ENCODE peak calls at places on chromosome 18, in eight cellular contexts. I is fibroblast of the aortic adventitia; V is COR-L47; T is caudate nucleus; L is BJ; D is CD8-positive, alpha-beta T cell; P is colonic mucosa; Y is activated T-cell treated with anti-CD3 and anti-CD28 coated beads, Interleukin-2, amount 50 U/mL, for 1 hour. N is an unnamed sample.

GRCh38 chr18:80252136-80252535 is 4.8 kb upstream of the PARD6G start:
- DNase-seq in V (no peak), Y (no peak), T (no peak), D (peak), P (no peak), L (peak), I (peak), N (peak)

GRCh38 chr18:22613788-22614187 is 196.1 kb upstream of the CTAGE1 start:
- DNase-seq in Y (no peak), I (peak), D (no peak), T (no peak), V (no peak), L (no peak), P (no peak), N (peak)

GRCh38 chr18:12470382-12471090 is 62.8 kb downstream of the PRELID3A start:
- DNase-seq in Y (no peak), T (no peak), V (no peak), I (peak), D (no peak), L (no peak), P (no peak), N (peak)

GRCh38 chr18:35485852-35486251 is 11.9 kb downstream of the INO80C start:
- DNase-seq in L (no peak), I (no peak), D (no peak), P (no peak), T (no peak), V (no peak), Y (no peak), N (no peak)

GRCh38 chr18:13441731-13442130 is 223.2 kb downstream of the LDLRAD4 start:
- DNase-seq in L (no peak), D (no peak), P (no peak), Y (no peak), V (no peak), T (no peak), I (no peak), N (no peak)

GRCh38 chr18:76377359-76377756 is 117.7 kb downstream of the ZNF516 start:
- DNase-seq in T (no peak), P (no peak), Y (no peak), D (no peak), I (no peak), L (no peak), V (no peak), N (no peak)

GRCh38 chr18:57961411-57961810 is 82.6 kb upstream of the NEDD4L start:
- DNase-seq in Y (no peak), P (no peak), T (no peak), L (no peak), D (no peak), I (no peak), V (no peak), N (no peak)

GRCh38 chr18:72119082-72119481 is 425.1 kb downstream of the CBLN2 start:
- DNase-seq in V (no peak), P (no peak), D (no peak), I (no peak), Y (no peak), L (no peak), T (no peak), N (no peak)

GRCh38 chr18:63132819-63133200 is 186.8 kb downstream of the BCL2 start:
- DNase-seq in D (no peak), Y (no peak), L (no peak), V (no peak), T (no peak), I (no peak), P (peak), N (peak)

GRCh38 chr18:11859282-11859797 is 8.1 kb downstream of the CHMP1B start:
- DNase-seq in D (no peak), L (no peak), V (no peak), P (no peak), T (no peak), I (no peak), Y (no peak), N (no peak)